ENCODE peak calls at places on chromosomes 5 and 9, in four cellular contexts. R is CD4-positive, alpha-beta memory T cell; S is cardiac muscle cell; Q is aorta. J is an unnamed sample.

GRCh38 chr9:108637340-108637739 is 218.4 kb downstream of the ACTL7B start:
- DNase-seq in R (no peak), Q (no peak), S (no peak), J (no peak)

GRCh38 chr5:147216552-147217154 is 18.2 kb upstream of the STK32A start:
- DNase-seq in Q (peak; percentile 46), S (no peak), R (peak; percentile 30), J (no peak)

GRCh38 chr5:142323480-142324376 is 1.1 kb downstream of the SPRY4 start:
- DNase-seq in S (peak; percentile 39), R (no peak), Q (peak; percentile 67), J (no peak)

GRCh38 chr5:56561-57290 is 35.2 kb upstream of the PLEKHG4B start:
- DNase-seq in R (no peak), S (peak; percentile 82), Q (no peak), J (no peak)

GRCh38 chr9:12933957-12934356 is 159.1 kb downstream of the LURAP1L start:
- DNase-seq in Q (no peak), R (no peak), S (no peak), J (no peak)

GRCh38 chr5:132363431-132364112 is 5.9 kb upstream of the SLC22A5 start:
- DNase-seq in S (no peak), Q (no peak), R (no peak), J (no peak)

GRCh38 chr9:85900504-85901201 is 40.3 kb upstream of the NAA35 start:
- DNase-seq in Q (no peak), S (peak; percentile 18), R (peak; percentile 1), J (peak; percentile 51)

GRCh38 chr5:142684508-142685031 is 1.3 kb downstream of the FGF1 start:
- DNase-seq in R (no peak), Q (peak; percentile 56), S (no peak), J (no peak)

GRCh38 chr9:12056874-12057273 is 636.3 kb upstream of the TYRP1 start:
- DNase-seq in R (no peak), Q (no peak), S (no peak), J (no peak)

GRCh38 chr9:126838895-126839294 is 21.5 kb upstream of the ZBTB34 start:
- DNase-seq in R (no peak), Q (no peak), S (no peak), J (no peak)

GRCh38 chr9:114025196-114025753 is 52.8 kb downstream of the AMBP start:
- DNase-seq in R (no peak), Q (no peak), S (no peak), J (no peak)

GRCh38 chr9:123656565-123656964 is 273.4 kb downstream of the DENND1A start:
- DNase-seq in R (no peak), S (no peak), Q (no peak), J (no peak)

GRCh38 chr9:121169094-121169601 is 32.5 kb downstream of the RAB14 start:
- DNase-seq in S (peak; percentile 20), R (peak; percentile 21), Q (no peak), J (no peak)

GRCh38 chr9:127930298-127931091 is at the start of gene PIP5KL1:
- DNase-seq in Q (peak; percentile 87), S (peak; percentile 92), R (peak; percentile 69), J (peak; percentile 91)

GRCh38 chr5:32092938-32093812 is 80.9 kb downstream of the GOLPH3 start:
- DNase-seq in Q (no peak), S (peak; percentile 89), R (peak; percentile 51), J (peak; percentile 84)

GRCh38 chr5:172852490-172853354 is 18.7 kb downstream of the ERGIC1 start:
- DNase-seq in R (no peak), Q (no peak), S (no peak), J (no peak)

GRCh38 chr9:119420263-119420662 is 51.0 kb upstream of the BRINP1 start:
- DNase-seq in S (no peak), Q (no peak), R (no peak), J (no peak)

GRCh38 chr5:91384671-91385430 is 1.7 kb upstream of the ARRDC3 start:
- DNase-seq in S (peak; percentile 87), R (peak; percentile 80), Q (no peak), J (peak; percentile 61)

GRCh38 chr9:89023788-89024187 is 32.5 kb downstream of the S1PR3 start:
- DNase-seq in R (no peak), Q (no peak), S (no peak), J (no peak)

GRCh38 chr9:86700601-86701000 is 246.7 kb downstream of the GAS1 start:
- DNase-seq in S (no peak), Q (peak; percentile 71), R (no peak), J (no peak)

GRCh38 chr9:123564652-123565051 is 208.7 kb downstream of the CRB2 start:
- DNase-seq in Q (no peak), S (no peak), R (no peak), J (no peak)

DNA sequence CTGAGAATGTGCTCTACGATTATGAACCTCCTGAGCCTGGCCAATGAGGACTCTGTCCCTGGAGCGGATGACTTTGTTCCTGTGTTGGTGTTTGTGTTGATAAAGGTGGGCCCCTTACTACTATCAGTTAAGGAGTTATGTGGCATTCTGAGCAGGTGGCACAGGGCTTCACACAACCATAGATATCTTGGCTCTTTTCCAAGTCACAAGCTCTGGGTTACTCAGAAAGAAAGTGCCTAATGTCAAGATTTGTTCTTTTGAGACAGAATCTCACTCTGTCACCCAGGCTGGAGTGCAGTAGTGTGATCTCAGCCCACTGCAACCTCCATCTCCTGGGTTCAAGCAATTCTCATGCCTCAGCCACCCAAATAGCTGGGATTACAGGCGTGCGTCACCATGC is 99.0 kb downstream of the GAPVD1 start:
- DNase-seq in Q (no peak), R (no peak), S (no peak), J (no peak)
- H3K36me3 ChIP-seq in Q (no peaks in the 10 kb centered on the region), R (peaks cover 40% of the 10 kb centered on the region), S (peaks cover 45% of the 10 kb centered on the region), J (peaks cover 64% of the 10 kb centered on the region)

DNA sequence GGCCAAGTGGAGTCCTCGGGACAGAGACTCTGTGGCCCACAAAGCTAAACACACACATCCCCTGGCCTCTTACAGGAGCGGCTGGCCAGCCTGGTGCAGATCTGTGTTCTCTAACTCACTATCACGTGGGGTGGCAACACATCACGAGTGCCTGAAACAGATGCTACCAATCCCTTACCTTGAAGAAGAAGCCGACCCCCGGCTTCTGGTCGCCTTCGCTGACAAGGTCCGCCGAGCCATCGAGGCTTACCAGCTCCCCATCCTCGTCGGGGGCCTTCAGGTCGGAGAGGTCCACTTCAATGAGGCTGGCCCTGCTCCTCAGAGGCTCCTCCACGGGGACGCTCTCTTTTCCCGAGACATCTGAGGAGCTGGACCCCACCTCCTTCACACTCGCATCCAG is 86.7 kb downstream of the CAMSAP1 start:
- DNase-seq in R (no peak), S (no peak), Q (no peak), J (no peak)
- H3K36me3 ChIP-seq in R (peaks cover 70% of the 10 kb centered on the region), S (peaks cover 66% of the 10 kb centered on the region), Q (no peaks in the 10 kb centered on the region), J (peaks cover 98% of the 10 kb centered on the region)

DNA sequence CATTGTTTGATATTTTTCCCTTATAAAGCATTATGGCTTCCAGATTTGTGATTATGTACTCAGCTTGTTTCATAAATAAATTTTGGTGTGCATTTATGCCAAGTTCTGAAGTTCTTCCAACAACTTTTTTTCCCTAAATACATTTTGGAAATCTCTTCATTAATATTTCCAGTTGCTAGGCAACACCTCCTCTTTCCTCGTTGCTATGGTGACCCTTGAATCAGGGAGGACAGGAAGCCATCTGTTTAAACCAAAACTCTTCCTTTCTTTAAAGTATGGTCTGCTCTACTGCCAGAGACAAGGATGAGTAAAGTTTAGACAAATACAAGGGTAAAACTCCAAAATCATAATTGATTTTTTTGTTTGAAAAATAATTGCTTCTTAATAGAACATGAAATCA is 779.3 kb downstream of the CDH9 start:
- DNase-seq in R (no peak), Q (no peak), S (no peak), J (no peak)
- H3K36me3 ChIP-seq in R (no peaks in the 10 kb centered on the region), Q (no peaks in the 10 kb centered on the region), S (no peaks in the 10 kb centered on the region), J (no peaks in the 10 kb centered on the region)

GRCh38 chr5:125583291-125583690 is 836.9 kb upstream of the ZNF608 start:
- DNase-seq in Q (no peak), S (no peak), R (no peak), J (no peak)

GRCh38 chr5:125584119-125584518 is 837.7 kb upstream of the ZNF608 start:
- DNase-seq in Q (no peak), R (no peak), S (no peak), J (no peak)

GRCh38 chr5:125582358-125582757 is 835.9 kb upstream of the ZNF608 start:
- DNase-seq in S (no peak), R (no peak), Q (no peak), J (no peak)

GRCh38 chr5:125592856-125593255 is 830.4 kb upstream of the GRAMD2B start:
- DNase-seq in Q (no peak), R (no peak), S (no peak), J (no peak)

DNA sequence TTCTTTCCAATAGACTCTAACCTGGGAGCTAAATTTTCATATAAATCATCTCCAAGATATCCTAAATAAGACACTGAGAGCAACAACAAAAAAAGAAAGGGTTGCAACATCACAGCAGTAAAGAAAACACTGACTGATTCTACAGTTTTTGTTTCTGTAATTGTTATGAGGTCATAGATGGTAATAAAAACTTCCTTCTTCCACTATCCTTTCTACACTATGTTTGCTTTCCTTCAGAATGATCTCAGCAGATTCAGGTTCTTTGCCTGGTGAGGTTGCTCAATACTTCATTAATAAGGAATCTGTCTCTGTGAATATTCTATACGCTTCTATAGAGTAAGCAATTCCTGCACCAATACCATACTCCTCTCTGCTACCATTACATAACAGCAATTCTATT is 835.6 kb upstream of the GRAMD2B start:
- DNase-seq in Q (no peak), S (no peak), R (no peak), J (no peak)
- H3K36me3 ChIP-seq in Q (no peaks in the 10 kb centered on the region), S (no peaks in the 10 kb centered on the region), R (no peaks in the 10 kb centered on the region), J (no peaks in the 10 kb centered on the region)

DNA sequence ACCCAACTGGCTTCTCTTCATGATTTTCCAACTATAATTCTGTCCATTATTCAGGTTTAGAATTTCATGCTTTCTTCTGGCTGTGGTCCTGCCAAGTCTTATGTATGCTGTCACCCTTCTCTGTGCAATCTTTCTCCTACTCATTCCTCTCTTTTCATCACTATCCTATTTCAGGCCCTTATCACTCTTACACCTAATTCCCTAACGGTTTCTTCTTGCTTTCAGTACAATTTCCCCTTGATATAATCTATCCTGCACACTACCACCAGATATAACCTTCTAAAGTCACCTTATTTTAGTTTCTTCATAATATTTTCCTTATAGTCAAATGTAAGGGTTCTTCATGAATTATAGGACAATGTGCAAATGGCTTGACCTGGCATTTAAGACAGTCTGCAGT is 436.2 kb downstream of the RAB3C start:
- DNase-seq in R (no peak), Q (no peak), S (no peak), J (no peak)
- H3K36me3 ChIP-seq in R (no peaks in the 10 kb centered on the region), Q (no peaks in the 10 kb centered on the region), S (no peaks in the 10 kb centered on the region), J (no peaks in the 10 kb centered on the region)

GRCh38 chr9:136213733-136214132 is 8.8 kb upstream of the LHX3 start:
- DNase-seq in R (no peak), Q (no peak), S (no peak), J (no peak)
- H3K36me3 ChIP-seq in R (peaks cover 50% of the 10 kb centered on the region), Q (no peaks in the 10 kb centered on the region), S (peaks cover 3% of the 10 kb centered on the region), J (peaks cover 93% of the 10 kb centered on the region)

DNA sequence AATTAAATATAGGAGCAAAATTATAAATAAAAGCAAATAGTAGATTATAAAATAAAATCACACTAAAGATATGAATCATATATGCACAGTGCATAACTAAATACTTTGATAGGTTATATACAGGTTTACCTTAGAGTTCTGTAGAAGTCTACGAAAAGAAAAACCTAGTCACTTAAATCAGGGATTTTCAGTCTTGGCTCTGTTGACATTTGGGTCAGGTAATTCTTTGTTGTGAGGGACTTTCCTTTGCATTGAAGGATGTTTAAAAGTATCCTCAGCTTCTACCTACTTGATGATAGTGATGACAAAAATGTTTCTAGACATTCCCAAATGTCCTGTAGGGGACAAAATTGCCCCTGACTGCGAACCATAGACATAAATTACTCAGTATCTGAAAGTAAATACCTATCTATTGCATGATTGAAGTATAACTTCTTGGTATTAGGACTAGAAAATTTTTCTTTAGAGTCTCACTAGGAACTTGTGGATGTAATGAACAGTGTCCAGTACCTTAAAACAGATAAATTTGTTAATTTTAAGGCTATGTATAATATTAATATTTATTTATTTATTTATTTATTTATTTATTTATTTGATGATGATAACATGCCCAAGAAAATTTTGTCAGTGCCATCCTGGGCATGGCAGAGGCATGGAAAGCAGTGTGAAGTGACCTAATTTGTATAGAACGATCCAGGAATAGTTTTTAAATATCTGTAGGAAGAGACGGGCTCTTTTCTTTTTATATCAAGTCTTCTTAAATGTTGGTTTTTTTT is 44.0 kb upstream of the LRRC70 start:
- DNase-seq in S (no peak), R (no peak), Q (no peak), J (no peak)
- H3K36me3 ChIP-seq in S (peaks cover 4% of the 10 kb centered on the region), R (no peaks in the 10 kb centered on the region), Q (peaks cover 2% of the 10 kb centered on the region), J (peaks cover 13% of the 10 kb centered on the region)

J was measured in WERI-Rb-1.